ENCODE peak calls at places on chromosomes 11 and 22, in four cellular contexts. T is bronchial epithelial cell, N is fibroblast of lung, G is astrocyte of the cerebellum. Q is an unnamed sample.

GRCh38 chr11:12674571-12674935 is 332 bp downstream of the TEAD1 start:
- DNase-seq in T (no peak), N (no peak), G (no peak), Q (no peak)

GRCh38 chr11:36057372-36058045 is 113.6 kb downstream of the LDLRAD3 start:
- DNase-seq in T (no peak), N (peak; percentile 92), G (no peak), Q (no peak)

GRCh38 chr11:85682330-85683305 is 3.4 kb downstream of the CCDC89 start:
- DNase-seq in T (no peak), N (peak; percentile 67), G (no peak), Q (no peak)

GRCh38 chr22:16917144-16918003 is 90.6 kb downstream of the GAB4 start:
- DNase-seq in T (peak; percentile 29), N (peak; percentile 4), G (no peak), Q (peak; percentile 7)

GRCh38 chr11:33266418-33267215 is 9.4 kb downstream of the HIPK3 start:
- DNase-seq in T (no peak), N (peak; percentile 79), G (no peak), Q (no peak)

GRCh38 chr11:7548659-7549283 is 35.0 kb downstream of the PPFIBP2 start:
- DNase-seq in T (no peak), N (no peak), G (no peak), Q (no peak)

GRCh38 chr22:17753401-17753989 is 20.8 kb downstream of the BID start:
- DNase-seq in T (no peak), N (peak; percentile 58), G (no peak), Q (no peak)

GRCh38 chr22:17119481-17120202 is 1.5 kb downstream of the TMEM121B start:
- DNase-seq in T (no peak), N (peak; percentile 17), G (no peak), Q (no peak)

GRCh38 chr22:42834177-42834949 is 22.7 kb downstream of the ARFGAP3 start:
- DNase-seq in T (no peak), N (no peak), G (no peak), Q (no peak)

GRCh38 chr11:75968021-75968685 is 153.1 kb downstream of the UVRAG start:
- DNase-seq in T (no peak), N (peak; percentile 74), G (no peak), Q (no peak)

GRCh38 chr11:73269353-73270088 is 2.6 kb upstream of the P2RY6 start:
- DNase-seq in T (no peak), N (no peak), G (no peak), Q (no peak)

GRCh38 chr22:27677895-27678458 is 123.6 kb downstream of the MN1 start:
- DNase-seq in T (no peak), N (no peak), G (no peak), Q (peak; percentile 30)

GRCh38 chr11:75276696-75277095 is 36.1 kb downstream of the TPBGL start:
- DNase-seq in T (no peak), N (no peak), G (no peak), Q (no peak)

GRCh38 chr11:1693327-1694063 is 3.5 kb upstream of the KRTAP5-6 start:
- DNase-seq in T (peak; percentile 36), N (peak; percentile 68), G (peak; percentile 22), Q (peak; percentile 9)

GRCh38 chr11:1119282-1120146 is 38.2 kb upstream of the MUC5AC start:
- DNase-seq in T (no peak), N (no peak), G (no peak), Q (no peak)

GRCh38 chr11:110777765-110778164 is 65.5 kb upstream of the ARHGAP20 start:
- DNase-seq in T (peak; percentile 88), N (peak; percentile 74), G (peak; percentile 27), Q (peak; percentile 16)

GRCh38 chr11:8863838-8864237 is 47.2 kb upstream of the AKIP1 start:
- DNase-seq in T (peak; percentile 78), N (peak; percentile 64), G (no peak), Q (no peak)

GRCh38 chr11:110000045-110000502 is 93.1 kb upstream of the ZC3H12C start:
- DNase-seq in T (peak; percentile 85), N (peak; percentile 98), G (peak; percentile 88), Q (peak; percentile 25)

GRCh38 chr11:124113890-124114289 is 1.4 kb upstream of the VWA5A start:
- DNase-seq in T (peak; percentile 44), N (peak; percentile 14), G (no peak), Q (no peak)

GRCh38 chr22:35219012-35219411 is 38.3 kb upstream of the HMGXB4 start:
- DNase-seq in T (peak; percentile 33), N (no peak), G (no peak), Q (no peak)

GRCh38 chr22:49549851-49550430 is 277.7 kb downstream of the BRD1 start:
- DNase-seq in T (no peak), N (no peak), G (no peak), Q (no peak)

GRCh38 chr11:122995526-122995925 is 13.9 kb upstream of the BSX start:
- DNase-seq in T (no peak), N (no peak), G (no peak), Q (no peak)

GRCh38 chr11:131925829-131926228 is 555.4 kb downstream of the NTM start:
- DNase-seq in T (no peak), N (no peak), G (no peak), Q (no peak)

GRCh38 chr11:34851916-34852315 is 64.3 kb downstream of the APIP start:
- DNase-seq in T (no peak), N (no peak), G (no peak), Q (no peak)

GRCh38 chr11:120756931-120757330 is 245.4 kb downstream of the GRIK4 start:
- DNase-seq in T (no peak), N (no peak), G (no peak), Q (no peak)

GRCh38 chr11:117663826-117664225 is 133.2 kb downstream of the DSCAML1 start:
- DNase-seq in T (no peak), N (no peak), G (no peak), Q (no peak)
- H3K4me3 ChIP-seq in T (no peak overlapping the region), N (no peak overlapping the region), G (no peak overlapping the region), Q (no peak overlapping the region)

DNA sequence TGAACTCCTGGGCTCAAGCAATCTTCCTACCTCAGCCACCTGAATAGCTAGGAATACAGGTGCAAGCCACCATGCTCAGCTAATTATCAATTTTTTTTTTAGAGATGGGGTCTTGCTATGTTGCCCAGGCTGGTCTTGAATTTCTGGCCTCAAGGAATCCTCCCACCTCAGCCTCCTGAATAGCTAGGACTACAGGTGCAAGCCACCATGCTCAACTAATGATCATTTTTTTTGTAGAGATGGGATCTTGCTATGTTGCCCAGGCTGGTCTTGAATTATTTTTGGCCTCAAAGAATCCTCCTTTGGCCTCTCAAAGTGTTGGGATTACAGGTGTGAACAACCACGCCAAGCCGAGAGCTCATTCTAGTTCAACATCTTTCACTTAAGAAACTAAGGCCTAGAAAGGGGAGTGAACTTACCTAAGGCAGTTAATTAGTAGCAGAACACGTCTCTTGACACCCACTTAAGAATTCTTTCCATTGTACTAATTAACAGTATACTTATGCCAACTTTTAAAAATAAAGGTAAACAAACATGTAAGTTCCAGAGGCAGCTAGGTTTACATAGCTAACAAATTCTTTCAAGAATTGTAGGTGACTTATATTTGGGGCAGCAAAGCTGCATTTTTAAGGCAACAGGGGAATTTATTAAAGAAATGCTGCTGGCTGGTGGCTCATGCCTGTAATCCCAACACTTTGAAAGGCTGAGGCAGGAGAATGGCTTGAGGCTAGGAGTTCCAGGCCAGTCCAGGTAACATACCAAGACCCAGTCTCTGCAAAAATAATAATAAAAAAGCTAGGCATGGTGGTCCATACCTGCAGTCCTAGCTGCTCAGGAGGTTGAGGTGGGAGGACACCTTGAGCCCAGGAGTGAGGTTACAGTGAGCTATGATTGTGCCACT is 9.6 kb downstream of the ZBED5 start:
- DNase-seq in T (no peak), N (no peak), G (no peak), Q (no peak)
- TF ChIP-seq CTCF in T (no peak), N (no peak), G (no peak), Q (no peak)

DNA sequence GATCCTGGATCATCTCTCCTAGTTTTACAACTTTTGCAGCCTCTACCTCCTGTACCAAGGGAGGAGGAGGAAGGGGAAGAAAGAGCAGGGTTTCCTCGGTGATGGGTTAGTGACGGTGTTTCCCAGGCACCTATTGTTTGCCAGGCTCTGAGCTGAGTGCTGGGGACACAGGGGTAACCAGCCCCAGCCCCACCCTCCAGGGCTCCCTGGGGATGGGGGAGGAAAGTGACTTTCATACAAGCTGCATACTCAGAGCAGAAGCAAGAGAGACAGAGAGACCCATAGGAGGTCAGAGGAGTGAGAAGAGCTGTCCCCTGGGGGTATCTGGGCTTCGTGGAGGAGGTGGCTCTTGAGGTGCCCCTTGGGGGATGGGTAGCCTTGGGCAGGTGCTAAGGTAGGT is 89.4 kb upstream of the THY1 start:
- DNase-seq in T (no peak), N (no peak), G (no peak), Q (no peak)
- H3K4me3 ChIP-seq in T (no peak overlapping the region), N (no peak overlapping the region), G (no peak overlapping the region), Q (no peak overlapping the region)

GRCh38 chr11:68212421-68213134 is 518 bp downstream of the KMT5B start:
- DNase-seq in T (peak; percentile 21), N (peak; percentile 78), G (peak; percentile 32), Q (peak; percentile 27)
- TF ChIP-seq CTCF in T (no peak), N (no peak), G (peak; percentile 2), Q (no peak)

DNA sequence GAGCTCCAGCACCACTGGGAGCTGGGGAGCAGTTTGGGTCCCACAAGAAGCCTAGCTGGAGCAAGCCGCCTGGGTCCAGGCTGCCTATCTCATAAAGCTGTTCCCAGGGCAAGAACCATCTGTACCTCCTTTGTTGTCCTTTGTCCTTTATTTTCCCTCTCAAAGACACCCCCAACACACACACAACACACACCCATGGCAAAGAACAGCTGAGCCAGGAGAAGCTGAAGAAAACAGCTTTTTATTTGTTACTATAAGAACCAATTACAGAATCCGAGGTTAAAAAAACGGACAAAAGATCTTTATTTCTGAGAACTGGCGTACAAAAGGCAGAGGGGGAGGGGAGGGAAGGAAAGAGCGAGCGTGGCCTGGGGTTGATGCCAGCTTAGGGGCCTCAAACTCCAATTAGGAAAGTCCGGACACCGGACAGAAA is 1.7 kb upstream of the TUT1 start:
- DNase-seq in T (no peak), N (no peak), G (no peak), Q (no peak)
- H3K4me3 ChIP-seq in T (no peak overlapping the region), N (no peak overlapping the region), G (no peak overlapping the region), Q (no peak overlapping the region)

DNA sequence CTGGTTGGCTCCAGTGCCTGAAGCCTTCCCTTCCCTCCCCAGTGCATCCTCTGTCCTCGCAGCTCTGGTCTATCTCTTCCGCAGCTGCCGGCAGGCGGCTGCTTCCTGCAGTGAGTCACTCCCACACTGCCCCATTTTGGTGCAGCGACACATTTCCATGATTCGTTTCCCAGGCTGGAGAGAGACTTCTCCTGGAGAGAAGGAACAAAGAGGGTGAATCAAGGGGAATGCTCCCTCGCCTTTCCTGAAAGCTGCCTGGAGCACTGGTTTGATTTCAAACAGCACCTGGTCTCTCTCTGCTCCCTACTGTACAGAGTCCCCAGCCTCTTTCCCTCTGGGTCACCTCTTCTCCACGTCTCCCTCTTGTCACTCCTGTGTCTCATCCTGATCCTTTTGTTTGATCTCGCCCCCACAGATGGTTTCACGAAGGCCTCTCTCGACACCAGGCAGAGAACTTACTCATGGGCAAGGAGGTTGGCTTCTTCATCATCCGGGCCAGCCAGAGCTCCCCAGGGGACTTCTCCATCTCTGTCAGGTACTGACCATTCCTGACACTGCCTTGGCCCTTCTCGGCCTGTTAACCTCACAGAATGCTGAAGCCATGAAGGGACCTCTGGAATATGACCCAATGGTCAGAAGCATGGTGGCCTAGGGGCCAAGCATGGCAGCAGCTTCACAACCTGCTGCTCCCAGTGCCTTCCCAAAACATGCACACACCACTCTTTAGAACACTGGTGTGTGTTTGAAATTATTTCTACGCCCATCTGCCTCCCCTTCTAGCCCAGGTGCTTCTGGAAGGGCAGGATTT is at the start of gene TMA7B:
- DNase-seq in T (peak; percentile 56), N (peak; percentile 52), G (no peak), Q (peak; percentile 31)
- TF ChIP-seq CTCF in T (peak; percentile 47), N (peak; percentile 48), G (peak; percentile 55), Q (peak; percentile 55)